ENCODE peak calls at places on chromosomes 11 and 22, in eight cellular contexts. T is HTR-8/SVneo; N is ACHN; I is coronary artery; R is pulmonary artery endothelial cell; G is stimulated activated naive B cell treated with anti-CD40 and anti-IgM and Interleukin-4, amounts not matched to agents 10 μg/mL and 1 μg/mL and 100 μg/mL, for 72 hours; S is NCI-H460; P is stimulated activated CD8-positive, alpha-beta memory T cell treated with anti-CD3 and anti-CD28 coated beads, Interleukin-15, amount 100 ng/mL, for 4 hours. W is an unnamed sample.
A peak's percentile ranks its signal among the peaks of the same experiment; 100 is the strongest.

GRCh38 chr11:72735495-72736027 is 16.6 kb downstream of the ARAP1 start:
- DNase-seq in G (no peak), N (no peak), R (peak; percentile 50), S (no peak), T (peak; percentile 47), P (no peak), I (no peak), W (no peak)

GRCh38 chr11:66218846-66219620 is 49.4 kb upstream of the RAB1B start:
- DNase-seq in N (no peak), I (peak; percentile 62), T (no peak), R (no peak), G (no peak), P (no peak), S (no peak), W (no peak)

GRCh38 chr11:132106336-132106982 is 736.0 kb downstream of the NTM start:
- DNase-seq in P (no peak), T (no peak), I (no peak), R (no peak), G (no peak), N (no peak), S (no peak), W (no peak)

GRCh38 chr11:59600234-59600633 is 15.3 kb downstream of the OSBP start:
- DNase-seq in G (no peak), N (no peak), P (no peak), R (no peak), I (no peak), S (no peak), T (no peak), W (no peak)

GRCh38 chr22:24184057-24184798 is 2.9 kb downstream of the SUSD2 start:
- DNase-seq in I (no peak), R (no peak), T (no peak), S (no peak), G (no peak), P (no peak), N (no peak), W (no peak)

GRCh38 chr11:72676874-72677341 is 2.7 kb upstream of the PDE2A start:
- DNase-seq in P (peak; percentile 12), T (peak; percentile 79), N (peak; percentile 64), R (no peak), I (no peak), G (peak; percentile 38), S (peak; percentile 20), W (peak; percentile 59)

GRCh38 chr11:6319879-6320410 is 356 bp downstream of the CAVIN3 start:
- DNase-seq in T (peak; percentile 94), N (no peak), I (peak; percentile 96), P (no peak), G (peak; percentile 26), R (peak; percentile 54), S (peak; percentile 55), W (peak; percentile 32)

GRCh38 chr22:45692549-45692948 is 20.9 kb downstream of the ATXN10 start:
- DNase-seq in G (no peak), I (no peak), P (no peak), N (peak; percentile 17), S (no peak), R (peak; percentile 48), T (no peak), W (no peak)

GRCh38 chr22:24035296-24035695 is 24.2 kb downstream of the CABIN1 start:
- DNase-seq in T (no peak), I (no peak), G (no peak), N (no peak), S (no peak), R (no peak), P (no peak), W (no peak)

GRCh38 chr11:130168105-130168504 is 8.5 kb downstream of the ST14 start:
- DNase-seq in N (no peak), R (no peak), G (no peak), I (no peak), S (no peak), T (no peak), P (no peak), W (no peak)

GRCh38 chr22:41768420-41768819 is 32.1 kb upstream of the CCDC134 start:
- DNase-seq in R (peak; percentile 20), S (no peak), P (no peak), N (peak; percentile 83), I (no peak), T (no peak), G (no peak), W (no peak)

GRCh38 chr11:5556596-5557188 is 8.4 kb upstream of the OR52H1 start:
- DNase-seq in T (no peak), P (no peak), G (no peak), I (no peak), N (no peak), S (no peak), R (no peak), W (no peak)

W was measured in GM06990.